ENCODE peak calls at places on chromosomes 4 and X, in four cellular contexts. Z is PC-3, O is pancreas, R is body of pancreas. F is an unnamed sample.

GRCh38 chrX:44570524-44570923 is 27.9 kb upstream of the FUNDC1 start:
- DNase-seq in R (no peak), O (no peak), Z (peak; percentile 51), F (peak; percentile 14)

GRCh38 chr4:17055788-17056187 is 157.3 kb upstream of the LDB2 start:
- DNase-seq in O (no peak), R (no peak), Z (no peak), F (no peak)

GRCh38 chr4:7651461-7651921 is 216.8 kb upstream of the PSAPL1 start:
- DNase-seq in O (no peak), R (peak; percentile 37), Z (no peak), F (peak; percentile 76)

GRCh38 chr4:153553820-153554173 is 87.6 kb downstream of the TMEM131L start:
- DNase-seq in R (no peak), O (no peak), Z (no peak), F (no peak)

GRCh38 chr4:140568507-140569306 is at the start of gene UCP1:
- DNase-seq in Z (no peak), R (peak; percentile 64), O (peak; percentile 26), F (peak; percentile 25)

GRCh38 chr4:16026155-16026761 is 57.6 kb downstream of the PROM1 start:
- DNase-seq in O (no peak), R (peak; percentile 13), Z (peak; percentile 78), F (peak; percentile 41)

GRCh38 chr4:113759696-113760093 is 1.8 kb downstream of the CAMK2D start:
- DNase-seq in O (no peak), Z (no peak), R (no peak), F (no peak)

GRCh38 chr4:100581337-100581736 is 63.5 kb upstream of the EMCN start:
- DNase-seq in Z (peak; percentile 87), O (no peak), R (no peak), F (no peak)

GRCh38 chr4:38190717-38191178 is 230.6 kb downstream of the PTTG2 start:
- DNase-seq in R (no peak), O (no peak), Z (peak; percentile 53), F (no peak)

GRCh38 chrX:1086444-1087409 is 125.7 kb downstream of the CRLF2 start:
- DNase-seq in R (no peak), Z (peak; percentile 57), O (no peak), F (no peak)

GRCh38 chr4:153541426-153542096 is 75.4 kb downstream of the TMEM131L start:
- DNase-seq in O (no peak), R (no peak), Z (peak; percentile 16), F (no peak)

GRCh38 chr4:103754844-103755243 is 35.1 kb upstream of the TACR3 start:
- DNase-seq in O (peak; percentile 65), Z (peak; percentile 13), R (peak; percentile 68), F (no peak)

GRCh38 chr4:146508229-146508939 is 13.4 kb downstream of the SLC10A7 start:
- DNase-seq in O (no peak), R (no peak), Z (no peak), F (no peak)

GRCh38 chrX:130055103-130055502 is 55.2 kb downstream of the ELF4 start:
- DNase-seq in Z (no peak), O (no peak), R (no peak), F (no peak)

GRCh38 chr4:134936014-134936413 is 734.4 kb upstream of the PABPC4L start:
- DNase-seq in R (no peak), Z (no peak), O (no peak), F (no peak)

DNA sequence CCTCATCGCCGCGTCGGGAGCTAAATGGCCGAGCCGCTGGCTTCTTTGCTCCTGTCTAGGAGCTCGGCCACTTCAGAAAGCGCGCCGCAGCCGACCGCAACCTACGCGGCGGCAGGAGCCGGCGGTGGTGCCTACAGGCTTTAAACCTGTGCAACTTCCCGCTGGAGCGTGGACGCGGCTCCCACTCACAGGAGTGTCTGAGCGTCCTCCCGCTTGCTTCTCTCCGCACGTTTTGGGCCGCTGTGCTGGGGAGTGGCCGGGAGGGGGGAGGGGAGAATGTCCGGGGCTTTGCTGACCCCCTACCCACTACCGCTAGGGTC is 1.0 kb downstream of the NHSL2 start:
- DNase-seq in O (no peak), Z (no peak), R (peak; percentile 17), F (peak; percentile 17)
- H3K27ac ChIP-seq in O (no peak overlapping the region), Z (no peak overlapping the region), R (no peak overlapping the region), F (no peak overlapping the region)

GRCh38 chr4:74964311-74964710 is 31.4 kb downstream of the PARM1 start:
- DNase-seq in Z (no peak), O (no peak), R (peak; percentile 14), F (no peak)
- H3K36me3 ChIP-seq in Z (no peaks in the 10 kb centered on the region), O (no peaks in the 10 kb centered on the region), R (no peaks in the 10 kb centered on the region), F (no peaks in the 10 kb centered on the region)

GRCh38 chr4:25676221-25676620 is 20.6 kb downstream of the SLC34A2 start:
- DNase-seq in R (no peak), O (no peak), Z (no peak), F (no peak)

GRCh38 chr4:25677157-25677556 is 21.5 kb downstream of the SLC34A2 start:
- DNase-seq in Z (no peak), O (no peak), R (no peak), F (no peak)

GRCh38 chr4:25672756-25673155 is 17.1 kb downstream of the SLC34A2 start:
- DNase-seq in R (no peak), Z (no peak), O (no peak), F (no peak)

GRCh38 chr4:25670991-25671390 is 15.3 kb downstream of the SLC34A2 start:
- DNase-seq in R (no peak), Z (no peak), O (no peak), F (no peak)

GRCh38 chr4:25674386-25674785 is 18.7 kb downstream of the SLC34A2 start:
- DNase-seq in Z (no peak), R (no peak), O (no peak), F (no peak)
- H3K27me3 ChIP-seq in Z (no peaks in the 10 kb centered on the region), R (no peaks in the 10 kb centered on the region), O (no peaks in the 10 kb centered on the region), F (no peaks in the 10 kb centered on the region)

DNA sequence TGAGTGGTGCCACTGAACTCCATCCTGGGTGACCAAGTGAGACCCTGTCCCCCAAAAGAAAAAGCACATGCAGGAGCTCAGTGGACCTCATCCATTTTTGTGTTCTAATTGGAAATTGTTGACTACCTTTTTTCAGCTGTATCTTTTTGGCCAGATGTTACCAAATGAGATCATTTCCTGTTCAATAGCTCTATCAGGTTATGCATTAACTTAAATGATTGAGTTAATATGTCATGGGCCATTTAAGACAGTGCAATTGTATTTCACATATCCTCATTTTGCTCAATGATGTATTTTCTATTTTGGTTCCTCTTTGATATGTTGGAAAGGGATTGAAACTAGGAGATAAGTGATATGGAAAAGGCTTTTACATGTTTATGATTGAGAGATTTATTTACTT is 26.2 kb upstream of the RHOH start:
- DNase-seq in O (no peak), Z (no peak), R (no peak), F (no peak)
- H3K27ac ChIP-seq in O (no peak overlapping the region), Z (no peak overlapping the region), R (no peak overlapping the region), F (no peak overlapping the region)